ENCODE peak calls at places on chromosomes 13 and 19, in seven cellular contexts. One of them, this sample, is unnamed.

GRCh38 chr13:107886118-107886517 is 329.2 kb downstream of the LIG4 start:
- DNase-seq in fibroblast of lung: no peak
- DNase-seq in SK-N-SH: no peak
- DNase-seq in effector memory CD4-positive, alpha-beta T cell: no peak
- DNase-seq in GM23338: no peak
- DNase-seq in trophoblast cell: no peak
- DNase-seq in heart left ventricle: no peak
- DNase-seq in this sample: no peak

GRCh38 chr19:6862673-6863078 is 24.7 kb upstream of the ADGRE1 start:
- DNase-seq in SK-N-SH: peak; percentile 65
- DNase-seq in heart left ventricle: peak; percentile 83
- DNase-seq in GM23338: peak; percentile 93
- DNase-seq in effector memory CD4-positive, alpha-beta T cell: peak; percentile 88
- DNase-seq in trophoblast cell: peak; percentile 96
- DNase-seq in fibroblast of lung: peak; percentile 76
- DNase-seq in this sample: peak; percentile 50

GRCh38 chr13:108342369-108343289 is 73.1 kb downstream of the TNFSF13B start:
- DNase-seq in SK-N-SH: peak; percentile 23
- DNase-seq in GM23338: peak; percentile 65
- DNase-seq in heart left ventricle: no peak
- DNase-seq in effector memory CD4-positive, alpha-beta T cell: no peak
- DNase-seq in fibroblast of lung: peak; percentile 53
- DNase-seq in trophoblast cell: peak; percentile 28
- DNase-seq in this sample: no peak

GRCh38 chr13:66915596-66916185 is 314.4 kb downstream of the PCDH9 start:
- DNase-seq in fibroblast of lung: no peak
- DNase-seq in GM23338: no peak
- DNase-seq in heart left ventricle: no peak
- DNase-seq in effector memory CD4-positive, alpha-beta T cell: no peak
- DNase-seq in trophoblast cell: no peak
- DNase-seq in SK-N-SH: no peak
- DNase-seq in this sample: no peak

GRCh38 chr13:75264611-75265010 is 217.4 kb downstream of the TBC1D4 start:
- DNase-seq in trophoblast cell: peak; percentile 22
- DNase-seq in GM23338: peak; percentile 26
- DNase-seq in SK-N-SH: no peak
- DNase-seq in effector memory CD4-positive, alpha-beta T cell: no peak
- DNase-seq in heart left ventricle: no peak
- DNase-seq in fibroblast of lung: no peak
- DNase-seq in this sample: no peak

GRCh38 chr13:20159646-20160345 is 1.1 kb downstream of the GJA3 start:
- DNase-seq in heart left ventricle: no peak
- DNase-seq in SK-N-SH: no peak
- DNase-seq in fibroblast of lung: peak; percentile 38
- DNase-seq in GM23338: no peak
- DNase-seq in effector memory CD4-positive, alpha-beta T cell: no peak
- DNase-seq in trophoblast cell: peak; percentile 18
- DNase-seq in this sample: no peak

GRCh38 chr19:2391118-2391725 is 31.2 kb downstream of the TMPRSS9 start:
- DNase-seq in trophoblast cell: peak; percentile 88
- DNase-seq in effector memory CD4-positive, alpha-beta T cell: no peak
- DNase-seq in SK-N-SH: peak; percentile 72
- DNase-seq in fibroblast of lung: peak; percentile 82
- DNase-seq in heart left ventricle: no peak
- DNase-seq in GM23338: peak; percentile 79
- DNase-seq in this sample: peak; percentile 23

GRCh38 chr19:35350591-35350990 is 2.9 kb downstream of the FFAR1 start:
- DNase-seq in fibroblast of lung: no peak
- DNase-seq in heart left ventricle: no peak
- DNase-seq in effector memory CD4-positive, alpha-beta T cell: no peak
- DNase-seq in trophoblast cell: no peak
- DNase-seq in SK-N-SH: no peak
- DNase-seq in GM23338: no peak
- DNase-seq in this sample: no peak

GRCh38 chr13:33265133-33265532 is 20.4 kb downstream of the STARD13 start:
- DNase-seq in trophoblast cell: no peak
- DNase-seq in heart left ventricle: no peak
- DNase-seq in fibroblast of lung: no peak
- DNase-seq in effector memory CD4-positive, alpha-beta T cell: no peak
- DNase-seq in SK-N-SH: no peak
- DNase-seq in GM23338: no peak
- DNase-seq in this sample: no peak

GRCh38 chr13:33971305-33971819 is 153.4 kb downstream of the RFC3 start:
- DNase-seq in heart left ventricle: no peak
- DNase-seq in GM23338: no peak
- DNase-seq in SK-N-SH: no peak
- DNase-seq in fibroblast of lung: no peak
- DNase-seq in effector memory CD4-positive, alpha-beta T cell: no peak
- DNase-seq in trophoblast cell: no peak
- DNase-seq in this sample: no peak

GRCh38 chr13:85266771-85267170 is 532.4 kb downstream of the SLITRK6 start:
- DNase-seq in heart left ventricle: no peak
- DNase-seq in trophoblast cell: no peak
- DNase-seq in SK-N-SH: no peak
- DNase-seq in effector memory CD4-positive, alpha-beta T cell: no peak
- DNase-seq in GM23338: peak; percentile 21
- DNase-seq in fibroblast of lung: no peak
- DNase-seq in this sample: no peak

GRCh38 chr13:79483302-79483701 is 2.3 kb downstream of the NDFIP2 start:
- DNase-seq in GM23338: no peak
- DNase-seq in trophoblast cell: no peak
- DNase-seq in SK-N-SH: no peak
- DNase-seq in effector memory CD4-positive, alpha-beta T cell: no peak
- DNase-seq in heart left ventricle: no peak
- DNase-seq in fibroblast of lung: peak; percentile 75
- DNase-seq in this sample: no peak

GRCh38 chr13:103142091-103142594 is 75.9 kb upstream of the SLC10A2 start:
- DNase-seq in heart left ventricle: no peak
- DNase-seq in trophoblast cell: no peak
- DNase-seq in SK-N-SH: no peak
- DNase-seq in effector memory CD4-positive, alpha-beta T cell: no peak
- DNase-seq in GM23338: no peak
- DNase-seq in fibroblast of lung: no peak
- DNase-seq in this sample: no peak

GRCh38 chr19:3710265-3710812 is 2.2 kb downstream of the TJP3 start:
- DNase-seq in effector memory CD4-positive, alpha-beta T cell: no peak
- DNase-seq in SK-N-SH: peak; percentile 20
- DNase-seq in GM23338: peak; percentile 68
- DNase-seq in trophoblast cell: peak; percentile 56
- DNase-seq in heart left ventricle: peak; percentile 89
- DNase-seq in fibroblast of lung: peak; percentile 28
- DNase-seq in this sample: peak; percentile 8

GRCh38 chr13:44364601-44365000 is 9.0 kb upstream of the SERP2 start:
- DNase-seq in trophoblast cell: peak; percentile 96
- DNase-seq in effector memory CD4-positive, alpha-beta T cell: no peak
- DNase-seq in fibroblast of lung: peak; percentile 36
- DNase-seq in SK-N-SH: no peak
- DNase-seq in heart left ventricle: no peak
- DNase-seq in GM23338: no peak
- DNase-seq in this sample: no peak

GRCh38 chr13:45055198-45055901 is 65.0 kb upstream of the GTF2F2 start:
- DNase-seq in SK-N-SH: no peak
- DNase-seq in GM23338: no peak
- DNase-seq in trophoblast cell: peak; percentile 25
- DNase-seq in fibroblast of lung: peak; percentile 77
- DNase-seq in effector memory CD4-positive, alpha-beta T cell: no peak
- DNase-seq in heart left ventricle: no peak
- DNase-seq in this sample: no peak

GRCh38 chr19:53537523-53538377 is at the start of gene ZNF331:
- DNase-seq in fibroblast of lung: peak; percentile 71
- DNase-seq in heart left ventricle: peak; percentile 87
- DNase-seq in trophoblast cell: peak; percentile 74
- DNase-seq in GM23338: peak; percentile 85
- DNase-seq in SK-N-SH: peak; percentile 88
- DNase-seq in effector memory CD4-positive, alpha-beta T cell: peak; percentile 90
- DNase-seq in this sample: peak; percentile 80

GRCh38 chr13:30165791-30166190 is 141.6 kb downstream of the KATNAL1 start:
- DNase-seq in SK-N-SH: no peak
- DNase-seq in trophoblast cell: no peak
- DNase-seq in effector memory CD4-positive, alpha-beta T cell: no peak
- DNase-seq in GM23338: peak; percentile 21
- DNase-seq in heart left ventricle: no peak
- DNase-seq in fibroblast of lung: no peak
- DNase-seq in this sample: no peak

GRCh38 chr13:20303636-20304035 is 71.5 kb upstream of the GJB6 start:
- DNase-seq in heart left ventricle: no peak
- DNase-seq in SK-N-SH: no peak
- DNase-seq in trophoblast cell: peak; percentile 84
- DNase-seq in effector memory CD4-positive, alpha-beta T cell: no peak
- DNase-seq in GM23338: no peak
- DNase-seq in fibroblast of lung: no peak
- DNase-seq in this sample: no peak

GRCh38 chr13:93309886-93310520 is 83.4 kb downstream of the GPC6 start:
- DNase-seq in SK-N-SH: no peak
- DNase-seq in fibroblast of lung: peak; percentile 71
- DNase-seq in GM23338: no peak
- DNase-seq in trophoblast cell: peak; percentile 11
- DNase-seq in effector memory CD4-positive, alpha-beta T cell: no peak
- DNase-seq in heart left ventricle: no peak
- DNase-seq in this sample: no peak

GRCh38 chr13:102626928-102627327 is 30.1 kb downstream of the TPP2 start:
- DNase-seq in effector memory CD4-positive, alpha-beta T cell: no peak
- DNase-seq in SK-N-SH: no peak
- DNase-seq in fibroblast of lung: no peak
- DNase-seq in heart left ventricle: no peak
- DNase-seq in GM23338: no peak
- DNase-seq in trophoblast cell: no peak
- DNase-seq in this sample: no peak

GRCh38 chr13:25292301-25292700 is 5.0 kb upstream of the MTMR6 start:
- DNase-seq in trophoblast cell: no peak
- DNase-seq in heart left ventricle: no peak
- DNase-seq in fibroblast of lung: peak; percentile 27
- DNase-seq in GM23338: peak; percentile 57
- DNase-seq in SK-N-SH: peak; percentile 30
- DNase-seq in effector memory CD4-positive, alpha-beta T cell: no peak
- DNase-seq in this sample: no peak

GRCh38 chr19:35373492-35373891 is 2.6 kb downstream of the GPR42 start:
- DNase-seq in fibroblast of lung: no peak
- DNase-seq in GM23338: no peak
- DNase-seq in trophoblast cell: no peak
- DNase-seq in effector memory CD4-positive, alpha-beta T cell: no peak
- DNase-seq in heart left ventricle: no peak
- DNase-seq in SK-N-SH: no peak
- DNase-seq in this sample: no peak

GRCh38 chr13:42873081-42873480 is 91.7 kb downstream of the FAM216B start:
- DNase-seq in GM23338: no peak
- DNase-seq in fibroblast of lung: no peak
- DNase-seq in trophoblast cell: no peak
- DNase-seq in effector memory CD4-positive, alpha-beta T cell: no peak
- DNase-seq in SK-N-SH: no peak
- DNase-seq in heart left ventricle: no peak
- DNase-seq in this sample: no peak
- H3K27ac ChIP-seq in GM23338: peak overlapping the region; percentile 83
- H3K27ac ChIP-seq in fibroblast of lung: no peak overlapping the region
- H3K27ac ChIP-seq in trophoblast cell: no peak overlapping the region
- H3K27ac ChIP-seq in effector memory CD4-positive, alpha-beta T cell: no peak overlapping the region
- H3K27ac ChIP-seq in SK-N-SH: no peak overlapping the region
- H3K27ac ChIP-seq in heart left ventricle: no peak overlapping the region
- H3K27ac ChIP-seq in this sample: no peak overlapping the region

DNA sequence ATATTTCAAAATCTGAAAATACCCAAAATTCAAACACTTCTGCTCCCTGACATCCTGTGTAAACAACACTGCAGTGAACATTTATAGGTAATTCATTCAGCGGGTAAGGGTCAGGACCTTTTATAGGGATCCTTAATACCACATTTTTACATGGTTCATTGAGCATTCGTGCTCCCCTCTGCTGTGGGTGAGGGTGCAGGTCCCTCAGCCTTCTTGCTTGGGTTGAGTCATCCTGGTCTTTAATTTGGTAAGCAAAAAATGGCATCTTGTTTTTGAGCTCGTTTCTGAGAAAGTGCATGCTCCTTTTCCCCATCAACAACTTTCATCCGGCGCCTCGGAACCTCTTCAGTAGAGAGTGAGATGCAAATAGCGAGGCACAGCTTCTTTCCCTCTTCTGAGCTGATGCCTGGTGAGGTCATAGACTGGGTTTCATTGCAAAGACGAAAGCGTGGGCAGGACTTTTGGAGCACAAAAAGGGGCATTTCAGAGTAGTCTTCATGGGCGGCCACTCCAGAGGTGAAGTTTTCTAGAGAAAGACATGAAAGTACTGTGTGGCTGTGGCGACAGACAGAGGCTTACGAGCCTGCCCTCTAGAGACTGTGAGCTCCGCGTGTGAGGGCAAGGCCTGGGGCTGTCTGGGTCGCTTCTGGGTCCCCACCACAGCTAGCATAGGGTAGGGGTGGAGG is 44.5 kb downstream of the BBC3 start:
- DNase-seq in SK-N-SH: peak; percentile 41
- DNase-seq in heart left ventricle: no peak
- DNase-seq in GM23338: no peak
- DNase-seq in trophoblast cell: no peak
- DNase-seq in fibroblast of lung: no peak
- DNase-seq in effector memory CD4-positive, alpha-beta T cell: peak; percentile 64
- DNase-seq in this sample: no peak
- H3K27ac ChIP-seq in SK-N-SH: no peak overlapping the region
- H3K27ac ChIP-seq in heart left ventricle: peak overlapping the region; percentile 49
- H3K27ac ChIP-seq in GM23338: peak overlapping the region; percentile 80
- H3K27ac ChIP-seq in trophoblast cell: peak overlapping the region; percentile 87
- H3K27ac ChIP-seq in fibroblast of lung: no peak overlapping the region
- H3K27ac ChIP-seq in effector memory CD4-positive, alpha-beta T cell: peak overlapping the region; percentile 69
- H3K27ac ChIP-seq in this sample: no peak overlapping the region

DNA sequence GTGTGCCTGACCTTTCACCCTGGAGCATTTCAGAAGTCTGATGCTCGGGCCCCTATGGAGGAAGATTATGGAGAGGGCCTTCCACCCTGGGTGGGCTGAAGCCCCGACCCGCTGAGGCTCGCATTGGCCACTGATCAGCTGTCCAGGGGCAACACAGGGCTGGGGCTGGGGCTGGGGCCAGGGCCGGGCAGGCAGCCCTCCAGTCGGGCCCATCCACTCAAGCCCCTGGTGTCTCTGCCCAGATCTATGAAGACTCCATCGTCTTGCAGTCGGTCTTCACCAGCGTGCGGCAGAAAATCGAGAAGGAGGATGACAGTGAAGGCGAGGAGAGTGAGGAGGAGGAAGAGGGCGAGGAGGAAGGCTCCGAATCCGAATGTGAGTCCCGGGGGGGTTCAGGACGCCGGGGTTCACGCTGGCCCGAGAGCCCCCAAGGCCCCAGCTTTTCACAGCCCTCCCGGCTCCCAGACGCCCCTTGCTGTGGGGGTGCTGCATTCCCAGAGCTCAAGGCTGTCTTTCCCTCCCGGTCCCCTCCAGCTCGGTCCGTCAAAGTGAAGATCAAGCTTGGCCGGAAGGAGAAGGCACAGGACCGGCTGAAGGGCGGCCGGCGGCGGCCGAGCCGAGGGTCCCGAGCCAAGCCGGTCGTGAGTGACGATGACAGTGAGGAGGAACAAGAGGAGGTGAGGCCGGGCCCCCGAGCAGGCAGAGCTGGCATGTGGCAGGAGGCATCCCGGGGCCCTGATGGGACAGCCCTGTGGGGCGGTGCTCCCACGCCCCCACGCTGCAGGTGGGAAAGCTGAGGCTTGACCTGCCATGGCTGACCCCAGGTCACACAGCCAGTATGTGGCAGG is 29.5 kb upstream of the LDLR start:
- DNase-seq in GM23338: no peak
- DNase-seq in heart left ventricle: no peak
- DNase-seq in effector memory CD4-positive, alpha-beta T cell: no peak
- DNase-seq in fibroblast of lung: no peak
- DNase-seq in SK-N-SH: no peak
- DNase-seq in trophoblast cell: no peak
- DNase-seq in this sample: no peak
- H3K27ac ChIP-seq in GM23338: no peak overlapping the region
- H3K27ac ChIP-seq in heart left ventricle: no peak overlapping the region
- H3K27ac ChIP-seq in effector memory CD4-positive, alpha-beta T cell: no peak overlapping the region
- H3K27ac ChIP-seq in fibroblast of lung: no peak overlapping the region
- H3K27ac ChIP-seq in SK-N-SH: no peak overlapping the region
- H3K27ac ChIP-seq in trophoblast cell: no peak overlapping the region
- H3K27ac ChIP-seq in this sample: no peak overlapping the region

GRCh38 chr13:82176761-82177160 is 1705.5 kb downstream of the SLITRK1 start:
- DNase-seq in GM23338: no peak
- DNase-seq in fibroblast of lung: no peak
- DNase-seq in SK-N-SH: no peak
- DNase-seq in trophoblast cell: no peak
- DNase-seq in effector memory CD4-positive, alpha-beta T cell: no peak
- DNase-seq in heart left ventricle: no peak
- DNase-seq in this sample: no peak
- H3K27ac ChIP-seq in GM23338: no peak overlapping the region
- H3K27ac ChIP-seq in fibroblast of lung: no peak overlapping the region
- H3K27ac ChIP-seq in SK-N-SH: no peak overlapping the region
- H3K27ac ChIP-seq in trophoblast cell: no peak overlapping the region
- H3K27ac ChIP-seq in effector memory CD4-positive, alpha-beta T cell: no peak overlapping the region
- H3K27ac ChIP-seq in heart left ventricle: no peak overlapping the region
- H3K27ac ChIP-seq in this sample: no peak overlapping the region

This sample was measured in caudate nucleus.